ENCODE peak calls at places on chromosomes 12 and 14, in nine cellular contexts. B is activated CD4-positive, alpha-beta T cell treated with anti-CD3 and anti-CD28 coated beads for 48 hours; O is fibroblast of the aortic adventitia; S is NCI-H1092 treated with DMSO at 0.1 percent for 48 hours; J is esophagus muscularis mucosa; W is central memory CD8-positive, alpha-beta T cell; Y is amniotic stem cell; G is right lobe of liver; I is activated naive CD4-positive, alpha-beta T cell treated with Interleukin-2 at 50 U/mL for 16 hours. L is an unnamed sample.

GRCh38 chr12:95070378-95070777 is 3.0 kb downstream of the NR2C1 start:
- DNase-seq in O (no peak), J (no peak), G (no peak), I (no peak), W (no peak), B (no peak), S (no peak), Y (no peak), L (no peak)

GRCh38 chr14:95260537-95261440 is 58.9 kb downstream of the CLMN start:
- DNase-seq in W (no peak), B (peak), Y (no peak), J (no peak), O (no peak), I (peak), G (no peak), S (no peak), L (peak)

GRCh38 chr12:6045438-6045837 is 79.0 kb downstream of the VWF start:
- DNase-seq in B (no peak), W (no peak), O (no peak), I (no peak), S (no peak), J (no peak), Y (no peak), G (no peak), L (no peak)

GRCh38 chr12:113852695-113853490 is 113.2 kb downstream of the RBM19 start:
- DNase-seq in G (no peak), O (no peak), J (no peak), Y (no peak), W (no peak), S (peak), I (no peak), B (no peak), L (no peak)

GRCh38 chr14:63563370-63564026 is 20.3 kb upstream of the PPP2R5E start:
- DNase-seq in B (no peak), S (no peak), G (no peak), Y (peak), O (peak), I (no peak), J (no peak), W (no peak), L (peak)

GRCh38 chr12:43676183-43676813 is 82.3 kb downstream of the PUS7L start:
- DNase-seq in J (no peak), Y (no peak), S (no peak), G (no peak), I (peak), O (no peak), W (no peak), B (peak), L (no peak)

GRCh38 chr14:61322011-61322798 is 826 bp downstream of the PRKCH start:
- DNase-seq in G (peak), S (peak), B (peak), O (no peak), J (no peak), I (peak), W (no peak), Y (no peak), L (no peak)

GRCh38 chr12:110998165-110998564 is 77.8 kb upstream of the MYL2 start:
- DNase-seq in I (no peak), G (no peak), O (no peak), B (no peak), W (no peak), J (no peak), Y (no peak), S (no peak), L (no peak)

GRCh38 chr12:63889236-63889635 is 44.7 kb downstream of the SRGAP1 start:
- DNase-seq in J (no peak), W (no peak), O (peak), G (no peak), B (no peak), Y (no peak), S (no peak), I (no peak), L (peak)

GRCh38 chr12:46049665-46050064 is 59.3 kb upstream of the SCAF11 start:
- DNase-seq in J (no peak), I (no peak), Y (no peak), O (no peak), G (no peak), W (no peak), B (no peak), S (no peak), L (no peak)

GRCh38 chr14:67240168-67240932 is 885 bp upstream of the PALS1 start:
- DNase-seq in I (peak), G (peak), S (peak), W (no peak), Y (no peak), O (no peak), B (peak), J (peak), L (no peak)

GRCh38 chr14:34713681-34714319 is 593 bp downstream of the CFL2 start:
- DNase-seq in G (peak), Y (peak), S (peak), W (no peak), J (no peak), I (peak), O (peak), B (peak), L (peak)

GRCh38 chr12:110174373-110174996 is 50.3 kb downstream of the IFT81 start:
- DNase-seq in O (no peak), Y (no peak), B (no peak), I (no peak), J (no peak), S (no peak), W (no peak), G (no peak), L (no peak)

L was measured in stromal cell of bone marrow.